ENCODE peak calls at places on chromosome 21, in eight cellular contexts. J is heart left ventricle, R is HFFc6, D is RWPE1, P is upper lobe of right lung, U is fibroblast of pulmonary artery, M is breast epithelium, X is fibroblast of mammary gland. W is an unnamed sample.

GRCh38 chr21:31900121-31900895 is 27.5 kb downstream of the HUNK start:
- DNase-seq in J (no peak), R (no peak), D (no peak), P (no peak), U (no peak), M (no peak), X (no peak), W (no peak)

GRCh38 chr21:36788116-36788515 is 89.2 kb downstream of the SIM2 start:
- DNase-seq in J (no peak), R (no peak), D (peak), P (no peak), U (peak), M (no peak), X (no peak), W (no peak)

GRCh38 chr21:39374046-39374445 is 25.2 kb upstream of the HMGN1 start:
- DNase-seq in J (no peak), R (no peak), D (no peak), P (no peak), U (no peak), M (no peak), X (no peak), W (no peak)

GRCh38 chr21:20720623-20721022 is 277.6 kb upstream of the NCAM2 start:
- DNase-seq in J (no peak), R (no peak), D (peak), P (no peak), U (peak), M (no peak), X (peak), W (no peak)

GRCh38 chr21:41232055-41232454 is 64.1 kb downstream of the BACE2 start:
- DNase-seq in J (no peak), R (no peak), D (no peak), P (no peak), U (no peak), M (no peak), X (peak), W (no peak)

GRCh38 chr21:35932232-35932911 is 128.0 kb downstream of the SETD4 start:
- DNase-seq in J (peak), R (peak), D (peak), P (no peak), U (peak), M (peak), X (peak), W (peak)

GRCh38 chr21:21163904-21164303 is 165.7 kb downstream of the NCAM2 start:
- DNase-seq in J (peak), R (peak), D (peak), P (no peak), U (peak), M (peak), X (peak), W (peak)

GRCh38 chr21:36425286-36425685 is 40.1 kb downstream of the CHAF1B start:
- DNase-seq in J (no peak), R (no peak), D (no peak), P (no peak), U (no peak), M (no peak), X (peak), W (no peak)

GRCh38 chr21:38341546-38342012 is 84.8 kb downstream of the KCNJ15 start:
- DNase-seq in J (no peak), R (no peak), D (no peak), P (peak), U (no peak), M (no peak), X (peak), W (no peak)

GRCh38 chr21:33268736-33269441 is 2.7 kb downstream of the IL10RB start:
- DNase-seq in J (no peak), R (no peak), D (peak), P (peak), U (no peak), M (peak), X (no peak), W (peak)

GRCh38 chr21:41171210-41171609 is 3.2 kb downstream of the BACE2 start:
- DNase-seq in J (peak), R (no peak), D (peak), P (peak), U (peak), M (peak), X (no peak), W (no peak)

GRCh38 chr21:41148798-41149197 is 19.2 kb upstream of the BACE2 start:
- DNase-seq in J (no peak), R (no peak), D (no peak), P (no peak), U (no peak), M (no peak), X (no peak), W (no peak)

GRCh38 chr21:46317710-46318463 is 5.8 kb downstream of the C21orf58 start:
- DNase-seq in J (peak), R (no peak), D (no peak), P (no peak), U (no peak), M (no peak), X (no peak), W (no peak)

GRCh38 chr21:31164713-31165694 is 126.7 kb upstream of the KRTAP19-8 start:
- DNase-seq in J (no peak), R (no peak), D (no peak), P (no peak), U (no peak), M (no peak), X (no peak), W (no peak)

GRCh38 chr21:45405819-45406762 is 1.1 kb downstream of the COL18A1 start:
- DNase-seq in J (no peak), R (no peak), D (peak), P (no peak), U (peak), M (no peak), X (peak), W (peak)

GRCh38 chr21:40618216-40618615 is 228.7 kb downstream of the DSCAM start:
- DNase-seq in J (no peak), R (no peak), D (no peak), P (no peak), U (no peak), M (no peak), X (no peak), W (no peak)

GRCh38 chr21:33540711-33541104 is 1.2 kb downstream of the GART start:
- DNase-seq in J (no peak), R (no peak), D (no peak), P (no peak), U (no peak), M (no peak), X (no peak), W (no peak)

GRCh38 chr21:41739936-41740335 is 26.9 kb downstream of the RIPK4 start:
- DNase-seq in J (no peak), R (no peak), D (no peak), P (no peak), U (no peak), M (no peak), X (no peak), W (no peak)

GRCh38 chr21:44657635-44658183 is at the start of gene KRTAP12-3:
- DNase-seq in J (no peak), R (no peak), D (no peak), P (no peak), U (no peak), M (no peak), X (no peak), W (peak)

DNA sequence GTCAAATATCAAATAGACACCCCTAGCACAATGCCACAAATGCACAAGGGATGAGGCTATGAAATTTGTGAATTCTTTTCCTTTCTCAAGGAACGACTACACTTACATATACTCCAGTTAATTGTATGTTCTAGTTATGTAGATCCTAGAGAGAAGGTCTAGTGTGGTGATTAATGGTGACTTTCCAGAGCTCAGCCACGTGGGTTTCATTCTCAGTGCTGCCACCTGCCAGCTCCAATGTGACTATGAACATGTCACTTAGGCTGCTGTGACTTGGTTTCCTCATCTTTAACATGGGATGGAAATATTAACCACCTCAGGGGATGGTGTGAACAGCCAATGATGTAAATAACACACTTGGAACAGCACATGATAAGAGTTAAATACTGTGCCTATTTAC is 138.3 kb downstream of the APP start:
- DNase-seq in J (no peak), R (no peak), D (no peak), P (no peak), U (no peak), M (no peak), X (peak), W (peak)
- TF ChIP-seq CTCF in J (no peak), R (peak), D (no peak), P (no peak), U (peak), M (no peak), X (peak), W (no peak)

GRCh38 chr21:16078382-16078781 is 348.6 kb downstream of the USP25 start:
- DNase-seq in J (no peak), R (no peak), D (no peak), P (no peak), U (no peak), M (no peak), X (no peak), W (no peak)
- TF ChIP-seq CTCF in J (no peak), R (no peak), D (no peak), P (no peak), U (no peak), M (no peak), X (no peak), W (no peak)

GRCh38 chr21:43193651-43194302 is 25.0 kb downstream of the CRYAA start:
- DNase-seq in J (peak), R (peak), D (peak), P (peak), U (peak), M (peak), X (peak), W (peak)
- TF ChIP-seq CTCF in J (no peak), R (no peak), D (no peak), P (no peak), U (no peak), M (no peak), X (no peak), W (no peak)

DNA sequence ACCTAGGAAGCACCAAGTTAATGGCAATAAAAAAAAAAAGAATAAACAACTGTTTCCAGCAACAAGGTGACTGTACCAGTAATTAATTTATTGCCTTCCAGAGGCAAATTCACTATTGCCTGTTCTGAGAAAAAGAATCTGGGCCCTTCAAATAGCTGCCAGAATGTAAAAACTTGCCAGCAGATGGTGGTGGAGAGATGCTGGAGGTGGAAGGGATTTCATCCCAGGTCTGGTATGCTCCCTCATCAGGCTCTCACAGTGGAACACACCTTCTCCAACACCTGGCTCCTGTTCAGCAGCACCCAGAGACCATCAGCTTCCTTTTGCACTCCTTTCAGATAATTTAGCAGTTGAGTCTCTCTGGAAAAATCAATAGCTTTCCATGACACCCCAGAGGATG is 792.9 kb upstream of the ADAMTS5 start:
- DNase-seq in J (no peak), R (no peak), D (no peak), P (no peak), U (peak), M (no peak), X (no peak), W (no peak)
- TF ChIP-seq CTCF in J (no peak), R (no peak), D (no peak), P (peak), U (peak), M (no peak), X (peak), W (no peak)

DNA sequence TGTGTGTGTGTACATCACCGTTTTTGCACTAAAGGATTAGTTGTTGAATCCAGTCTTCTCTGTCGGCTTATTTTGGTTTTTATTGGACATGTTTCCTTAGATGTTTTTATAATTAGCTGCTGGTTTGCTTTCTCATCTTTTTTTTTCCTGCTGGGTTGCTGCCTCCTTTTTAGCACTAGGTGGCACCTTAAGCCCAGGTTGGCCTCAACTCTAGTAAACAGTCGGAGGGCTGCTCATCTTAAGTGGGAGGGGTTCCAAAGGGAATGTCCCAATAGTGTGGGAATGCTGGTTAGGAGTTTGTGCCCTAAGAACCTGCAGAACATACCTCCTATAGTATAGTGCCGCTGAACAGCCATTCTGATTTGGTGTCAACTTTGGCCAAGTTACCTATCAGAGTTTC is 570.1 kb upstream of the CXADR start:
- DNase-seq in J (no peak), R (no peak), D (no peak), P (no peak), U (peak), M (no peak), X (peak), W (no peak)
- TF ChIP-seq CTCF in J (no peak), R (peak), D (no peak), P (no peak), U (peak), M (no peak), X (peak), W (no peak)

W was measured in activated CD8-positive, alpha-beta T cell treated with anti-CD3 and anti-CD28 coated beads for 36 hours.